ENCODE peak calls at places on chromosomes 12 and 14, in ten cellular contexts. One of them, this sample, is unnamed.

GRCh38 chr14:26730929-26731618 is 133.2 kb upstream of the NOVA1 start:
- DNase-seq in AG04450: no peak
- DNase-seq in psoas muscle: no peak
- DNase-seq in cardiac muscle cell: peak; percentile 53
- DNase-seq in sigmoid colon: no peak
- DNase-seq in DND-41: no peak
- DNase-seq in astrocyte of the spinal cord: no peak
- DNase-seq in colonic mucosa: peak; percentile 17
- DNase-seq in AG10803: no peak
- DNase-seq in fibroblast of mammary gland: peak; percentile 44
- DNase-seq in this sample: no peak

GRCh38 chr12:21971344-21971743 is 30.1 kb upstream of the ABCC9 start:
- DNase-seq in cardiac muscle cell: no peak
- DNase-seq in sigmoid colon: no peak
- DNase-seq in fibroblast of mammary gland: no peak
- DNase-seq in colonic mucosa: no peak
- DNase-seq in DND-41: no peak
- DNase-seq in AG04450: no peak
- DNase-seq in psoas muscle: no peak
- DNase-seq in astrocyte of the spinal cord: no peak
- DNase-seq in AG10803: no peak
- DNase-seq in this sample: no peak

GRCh38 chr12:104473374-104473983 is 16.7 kb downstream of the CHST11 start:
- DNase-seq in AG04450: no peak
- DNase-seq in DND-41: peak; percentile 69
- DNase-seq in AG10803: no peak
- DNase-seq in psoas muscle: no peak
- DNase-seq in astrocyte of the spinal cord: no peak
- DNase-seq in fibroblast of mammary gland: no peak
- DNase-seq in sigmoid colon: no peak
- DNase-seq in cardiac muscle cell: no peak
- DNase-seq in colonic mucosa: no peak
- DNase-seq in this sample: no peak

GRCh38 chr14:75264036-75264435 is 14.6 kb upstream of the FOS start:
- DNase-seq in AG10803: no peak
- DNase-seq in fibroblast of mammary gland: no peak
- DNase-seq in sigmoid colon: peak; percentile 46
- DNase-seq in DND-41: no peak
- DNase-seq in cardiac muscle cell: no peak
- DNase-seq in psoas muscle: no peak
- DNase-seq in AG04450: no peak
- DNase-seq in astrocyte of the spinal cord: no peak
- DNase-seq in colonic mucosa: no peak
- DNase-seq in this sample: no peak

GRCh38 chr12:11906284-11906935 is 164.3 kb upstream of the BCL2L14 start:
- DNase-seq in AG10803: peak; percentile 89
- DNase-seq in cardiac muscle cell: peak; percentile 27
- DNase-seq in AG04450: no peak
- DNase-seq in psoas muscle: no peak
- DNase-seq in fibroblast of mammary gland: peak; percentile 8
- DNase-seq in astrocyte of the spinal cord: peak; percentile 64
- DNase-seq in colonic mucosa: no peak
- DNase-seq in sigmoid colon: no peak
- DNase-seq in DND-41: no peak
- DNase-seq in this sample: peak; percentile 36

GRCh38 chr14:63952933-63953437 is 100.2 kb downstream of the SYNE2 start:
- DNase-seq in colonic mucosa: no peak
- DNase-seq in psoas muscle: no peak
- DNase-seq in astrocyte of the spinal cord: no peak
- DNase-seq in AG10803: peak; percentile 59
- DNase-seq in fibroblast of mammary gland: peak; percentile 5
- DNase-seq in cardiac muscle cell: peak; percentile 64
- DNase-seq in AG04450: no peak
- DNase-seq in DND-41: no peak
- DNase-seq in sigmoid colon: no peak
- DNase-seq in this sample: peak; percentile 19

GRCh38 chr12:94710933-94711332 is 60.6 kb upstream of the TMCC3 start:
- DNase-seq in sigmoid colon: no peak
- DNase-seq in fibroblast of mammary gland: peak; percentile 28
- DNase-seq in astrocyte of the spinal cord: no peak
- DNase-seq in AG10803: peak; percentile 16
- DNase-seq in AG04450: no peak
- DNase-seq in DND-41: peak; percentile 46
- DNase-seq in colonic mucosa: peak; percentile 39
- DNase-seq in psoas muscle: no peak
- DNase-seq in cardiac muscle cell: peak; percentile 24
- DNase-seq in this sample: no peak

GRCh38 chr14:89249296-89249565 is 167.8 kb downstream of the FOXN3 start:
- DNase-seq in astrocyte of the spinal cord: no peak
- DNase-seq in AG10803: no peak
- DNase-seq in cardiac muscle cell: no peak
- DNase-seq in colonic mucosa: no peak
- DNase-seq in psoas muscle: no peak
- DNase-seq in AG04450: no peak
- DNase-seq in fibroblast of mammary gland: no peak
- DNase-seq in DND-41: no peak
- DNase-seq in sigmoid colon: no peak
- DNase-seq in this sample: no peak

GRCh38 chr12:4133636-4134433 is 139.7 kb upstream of the CCND2 start:
- DNase-seq in AG04450: no peak
- DNase-seq in AG10803: no peak
- DNase-seq in sigmoid colon: peak; percentile 37
- DNase-seq in cardiac muscle cell: no peak
- DNase-seq in DND-41: no peak
- DNase-seq in astrocyte of the spinal cord: no peak
- DNase-seq in fibroblast of mammary gland: no peak
- DNase-seq in colonic mucosa: no peak
- DNase-seq in psoas muscle: no peak
- DNase-seq in this sample: no peak

GRCh38 chr12:28191690-28192089 is 1.4 kb downstream of the CCDC91 start:
- DNase-seq in cardiac muscle cell: peak; percentile 40
- DNase-seq in colonic mucosa: no peak
- DNase-seq in fibroblast of mammary gland: peak; percentile 9
- DNase-seq in sigmoid colon: no peak
- DNase-seq in AG04450: no peak
- DNase-seq in astrocyte of the spinal cord: peak; percentile 19
- DNase-seq in DND-41: peak; percentile 8
- DNase-seq in AG10803: peak; percentile 27
- DNase-seq in psoas muscle: no peak
- DNase-seq in this sample: no peak

GRCh38 chr12:112023759-112024396 is 10.7 kb downstream of the ERP29 start:
- DNase-seq in sigmoid colon: no peak
- DNase-seq in fibroblast of mammary gland: no peak
- DNase-seq in psoas muscle: no peak
- DNase-seq in AG04450: no peak
- DNase-seq in AG10803: no peak
- DNase-seq in colonic mucosa: no peak
- DNase-seq in DND-41: no peak
- DNase-seq in cardiac muscle cell: no peak
- DNase-seq in astrocyte of the spinal cord: no peak
- DNase-seq in this sample: no peak

GRCh38 chr12:41769810-41770209 is 374.9 kb downstream of the GXYLT1 start:
- DNase-seq in sigmoid colon: no peak
- DNase-seq in AG10803: no peak
- DNase-seq in colonic mucosa: no peak
- DNase-seq in cardiac muscle cell: no peak
- DNase-seq in DND-41: no peak
- DNase-seq in psoas muscle: no peak
- DNase-seq in fibroblast of mammary gland: no peak
- DNase-seq in AG04450: no peak
- DNase-seq in astrocyte of the spinal cord: no peak
- DNase-seq in this sample: no peak

GRCh38 chr12:106910202-106910601 is 45.5 kb upstream of the TMEM263 start:
- DNase-seq in fibroblast of mammary gland: no peak
- DNase-seq in AG04450: no peak
- DNase-seq in cardiac muscle cell: no peak
- DNase-seq in astrocyte of the spinal cord: no peak
- DNase-seq in DND-41: no peak
- DNase-seq in sigmoid colon: no peak
- DNase-seq in colonic mucosa: no peak
- DNase-seq in AG10803: no peak
- DNase-seq in psoas muscle: no peak
- DNase-seq in this sample: no peak

GRCh38 chr12:52023182-52023975 is 16.6 kb downstream of the TAMALIN start:
- DNase-seq in fibroblast of mammary gland: peak; percentile 48
- DNase-seq in DND-41: peak; percentile 91
- DNase-seq in psoas muscle: peak; percentile 88
- DNase-seq in astrocyte of the spinal cord: peak; percentile 62
- DNase-seq in cardiac muscle cell: peak; percentile 78
- DNase-seq in AG04450: no peak
- DNase-seq in colonic mucosa: peak; percentile 92
- DNase-seq in sigmoid colon: peak; percentile 94
- DNase-seq in AG10803: peak; percentile 60
- DNase-seq in this sample: peak; percentile 39

GRCh38 chr12:14424545-14424944 is 59.1 kb downstream of the ATF7IP start:
- DNase-seq in psoas muscle: no peak
- DNase-seq in DND-41: no peak
- DNase-seq in cardiac muscle cell: no peak
- DNase-seq in colonic mucosa: no peak
- DNase-seq in fibroblast of mammary gland: no peak
- DNase-seq in sigmoid colon: no peak
- DNase-seq in AG10803: no peak
- DNase-seq in astrocyte of the spinal cord: no peak
- DNase-seq in AG04450: no peak
- DNase-seq in this sample: no peak

DNA sequence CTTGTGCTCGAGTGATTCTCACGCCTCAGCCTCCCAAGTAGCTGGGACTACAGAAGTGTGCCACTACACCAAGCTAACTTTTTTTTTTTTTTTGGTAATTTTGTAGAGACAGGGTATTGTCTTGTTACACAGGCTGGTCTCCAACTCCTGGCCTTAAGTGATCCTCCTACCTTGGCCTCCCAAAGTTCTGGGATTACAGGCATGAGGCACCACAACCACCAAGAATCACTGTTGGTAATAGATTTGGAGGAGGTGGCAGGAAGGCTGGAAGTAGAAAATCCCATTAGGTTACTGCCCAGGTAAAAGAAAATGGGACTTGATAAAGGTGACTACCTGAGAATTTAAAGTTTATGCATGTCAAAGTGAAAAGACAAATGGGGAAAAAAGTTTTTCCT is 1.4 kb upstream of the CDCA4 start:
- DNase-seq in colonic mucosa: no peak
- DNase-seq in astrocyte of the spinal cord: no peak
- DNase-seq in sigmoid colon: no peak
- DNase-seq in fibroblast of mammary gland: no peak
- DNase-seq in AG10803: no peak
- DNase-seq in AG04450: no peak
- DNase-seq in psoas muscle: no peak
- DNase-seq in DND-41: no peak
- DNase-seq in cardiac muscle cell: no peak
- DNase-seq in this sample: no peak
- TF ChIP-seq CTCF in colonic mucosa: no peak
- TF ChIP-seq CTCF in astrocyte of the spinal cord: no peak
- TF ChIP-seq CTCF in sigmoid colon: no peak
- TF ChIP-seq CTCF in fibroblast of mammary gland: no peak
- TF ChIP-seq CTCF in AG10803: no peak
- TF ChIP-seq CTCF in AG04450: no peak
- TF ChIP-seq CTCF in psoas muscle: no peak
- TF ChIP-seq CTCF in DND-41: no peak
- TF ChIP-seq CTCF in cardiac muscle cell: no peak
- TF ChIP-seq CTCF in this sample: no peak

GRCh38 chr12:31387011-31387410 is 61.1 kb upstream of the SINHCAF start:
- DNase-seq in DND-41: no peak
- DNase-seq in cardiac muscle cell: no peak
- DNase-seq in AG10803: no peak
- DNase-seq in sigmoid colon: no peak
- DNase-seq in fibroblast of mammary gland: no peak
- DNase-seq in AG04450: no peak
- DNase-seq in colonic mucosa: no peak
- DNase-seq in astrocyte of the spinal cord: no peak
- DNase-seq in psoas muscle: no peak
- DNase-seq in this sample: no peak
- H3K4me3 ChIP-seq in DND-41: no peak overlapping the region
- H3K4me3 ChIP-seq in cardiac muscle cell: no peak overlapping the region
- H3K4me3 ChIP-seq in AG10803: no peak overlapping the region
- H3K4me3 ChIP-seq in sigmoid colon: no peak overlapping the region
- H3K4me3 ChIP-seq in fibroblast of mammary gland: no peak overlapping the region
- H3K4me3 ChIP-seq in AG04450: no peak overlapping the region
- H3K4me3 ChIP-seq in colonic mucosa: no peak overlapping the region
- H3K4me3 ChIP-seq in astrocyte of the spinal cord: no peak overlapping the region
- H3K4me3 ChIP-seq in psoas muscle: no peak overlapping the region
- H3K4me3 ChIP-seq in this sample: no peak overlapping the region

GRCh38 chr14:81302613-81303012 is 81.9 kb upstream of the GTF2A1 start:
- DNase-seq in cardiac muscle cell: no peak
- DNase-seq in fibroblast of mammary gland: no peak
- DNase-seq in AG04450: no peak
- DNase-seq in colonic mucosa: no peak
- DNase-seq in psoas muscle: no peak
- DNase-seq in DND-41: no peak
- DNase-seq in astrocyte of the spinal cord: no peak
- DNase-seq in sigmoid colon: no peak
- DNase-seq in AG10803: no peak
- DNase-seq in this sample: no peak
- TF ChIP-seq CTCF in cardiac muscle cell: no peak
- TF ChIP-seq CTCF in fibroblast of mammary gland: no peak
- TF ChIP-seq CTCF in AG04450: no peak
- TF ChIP-seq CTCF in colonic mucosa: no peak
- TF ChIP-seq CTCF in psoas muscle: no peak
- TF ChIP-seq CTCF in DND-41: peak; percentile 16
- TF ChIP-seq CTCF in astrocyte of the spinal cord: no peak
- TF ChIP-seq CTCF in sigmoid colon: no peak
- TF ChIP-seq CTCF in AG10803: no peak
- TF ChIP-seq CTCF in this sample: no peak

DNA sequence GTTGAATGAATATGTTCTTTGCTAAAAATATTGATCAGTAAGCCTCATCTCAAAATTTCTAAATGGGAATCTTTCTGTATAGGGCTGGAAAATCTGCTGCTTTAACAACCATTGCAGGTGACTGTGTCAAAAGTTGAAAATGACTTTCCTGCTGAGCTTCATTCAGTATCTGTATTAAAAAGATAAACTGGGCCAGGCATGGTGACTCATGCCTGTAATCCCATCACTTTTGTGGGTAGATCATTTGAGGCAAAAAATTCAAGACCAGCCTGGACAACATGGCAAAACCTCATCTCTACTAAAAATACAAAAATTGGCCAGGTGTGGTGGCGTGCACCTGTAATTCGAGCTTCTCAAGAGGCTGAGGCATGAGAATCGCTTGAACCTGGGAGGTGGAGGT is 213.7 kb upstream of the SYT10 start:
- DNase-seq in sigmoid colon: no peak
- DNase-seq in DND-41: no peak
- DNase-seq in colonic mucosa: no peak
- DNase-seq in psoas muscle: no peak
- DNase-seq in astrocyte of the spinal cord: no peak
- DNase-seq in cardiac muscle cell: no peak
- DNase-seq in AG10803: no peak
- DNase-seq in fibroblast of mammary gland: no peak
- DNase-seq in AG04450: no peak
- DNase-seq in this sample: no peak
- H3K4me3 ChIP-seq in sigmoid colon: no peak overlapping the region
- H3K4me3 ChIP-seq in DND-41: no peak overlapping the region
- H3K4me3 ChIP-seq in colonic mucosa: no peak overlapping the region
- H3K4me3 ChIP-seq in psoas muscle: no peak overlapping the region
- H3K4me3 ChIP-seq in astrocyte of the spinal cord: no peak overlapping the region
- H3K4me3 ChIP-seq in cardiac muscle cell: no peak overlapping the region
- H3K4me3 ChIP-seq in AG10803: no peak overlapping the region
- H3K4me3 ChIP-seq in fibroblast of mammary gland: no peak overlapping the region
- H3K4me3 ChIP-seq in AG04450: no peak overlapping the region
- H3K4me3 ChIP-seq in this sample: no peak overlapping the region